ENCODE peak calls at places on chromosomes 3 and 15, in nine cellular contexts. S is stimulated activated CD4-positive, alpha-beta T cell treated with anti-CD3 and anti-CD28 coated beads, Interleukin-4, amount 100 ng/mL, for 1 hour; A is IMR-90; E is ovary; N is SK-MEL-5; B is stimulated activated CD8-positive, alpha-beta memory T cell treated with anti-CD3 and anti-CD28 coated beads, Interleukin-7, amount 100 ng/mL, for 4 hours; W is NCI-H526; V is upper lobe of left lung; C is HT1080. K is an unnamed sample.

GRCh38 chr3:195544634-195545033 is 1.5 kb upstream of the PPP1R2 start:
- DNase-seq in S (no peak), A (no peak), E (peak), N (no peak), B (no peak), W (no peak), V (no peak), C (no peak), K (peak)

GRCh38 chr3:100254168-100254777 is 6.5 kb upstream of the TBC1D23 start:
- DNase-seq in S (peak), A (peak), E (peak), N (peak), B (no peak), W (peak), V (peak), C (peak), K (peak)

GRCh38 chr15:29631076-29632070 is 190.9 kb downstream of the TJP1 start:
- DNase-seq in S (no peak), A (no peak), E (no peak), N (no peak), B (no peak), W (no peak), V (peak), C (no peak), K (no peak)

GRCh38 chr15:48833526-48833925 is 22.7 kb upstream of the CEP152 start:
- DNase-seq in S (no peak), A (no peak), E (no peak), N (peak), B (no peak), W (no peak), V (no peak), C (no peak), K (no peak)

GRCh38 chr3:55367396-55367795 is 119.7 kb downstream of the WNT5A start:
- DNase-seq in S (no peak), A (no peak), E (no peak), N (no peak), B (no peak), W (no peak), V (no peak), C (no peak), K (no peak)

GRCh38 chr15:85527907-85528306 is 147.5 kb downstream of the AKAP13 start:
- DNase-seq in S (no peak), A (peak), E (no peak), N (peak), B (no peak), W (no peak), V (no peak), C (peak), K (peak)

GRCh38 chr3:38281895-38282686 is at the start of gene SLC22A14:
- DNase-seq in S (no peak), A (no peak), E (no peak), N (peak), B (no peak), W (no peak), V (no peak), C (no peak), K (no peak)

GRCh38 chr15:92000709-92001108 is 147.2 kb downstream of the SLCO3A1 start:
- DNase-seq in S (no peak), A (no peak), E (no peak), N (no peak), B (no peak), W (no peak), V (no peak), C (no peak), K (no peak)

GRCh38 chr3:105915524-105915923 is 46.7 kb upstream of the CBLB start:
- DNase-seq in S (no peak), A (no peak), E (no peak), N (no peak), B (no peak), W (no peak), V (no peak), C (peak), K (peak)

GRCh38 chr3:195385526-195385925 is 57.3 kb downstream of the ACAP2 start:
- DNase-seq in S (no peak), A (peak), E (no peak), N (peak), B (no peak), W (no peak), V (no peak), C (peak), K (peak)

GRCh38 chr3:174812172-174812862 is 46.8 kb upstream of the NAALADL2 start:
- DNase-seq in S (no peak), A (peak), E (no peak), N (no peak), B (no peak), W (no peak), V (no peak), C (no peak), K (no peak)

GRCh38 chr3:66555214-66555844 is 54.5 kb upstream of the LRIG1 start:
- DNase-seq in S (no peak), A (no peak), E (no peak), N (no peak), B (no peak), W (no peak), V (no peak), C (no peak), K (no peak)

GRCh38 chr3:59425371-59425770 is 375.5 kb upstream of the CFAP20DC start:
- DNase-seq in S (no peak), A (peak), E (no peak), N (no peak), B (no peak), W (no peak), V (no peak), C (peak), K (no peak)

GRCh38 chr15:38895326-38896282 is 331.0 kb upstream of the RASGRP1 start:
- DNase-seq in S (no peak), A (peak), E (no peak), N (no peak), B (no peak), W (no peak), V (no peak), C (peak), K (peak)

GRCh38 chr3:88180398-88180999 is 30.7 kb downstream of the C3orf38 start:
- DNase-seq in S (no peak), A (peak), E (no peak), N (peak), B (no peak), W (no peak), V (no peak), C (peak), K (peak)

GRCh38 chr3:189184566-189184965 is 12.8 kb downstream of the TPRG1 start:
- DNase-seq in S (no peak), A (no peak), E (no peak), N (no peak), B (no peak), W (no peak), V (no peak), C (no peak), K (no peak)

GRCh38 chr3:55704521-55704920 is 217.4 kb upstream of the WNT5A start:
- DNase-seq in S (no peak), A (peak), E (no peak), N (no peak), B (no peak), W (no peak), V (no peak), C (peak), K (no peak)

GRCh38 chr15:57285386-57285785 is 90.9 kb upstream of the CGNL1 start:
- DNase-seq in S (no peak), A (no peak), E (no peak), N (no peak), B (no peak), W (no peak), V (no peak), C (no peak), K (no peak)

GRCh38 chr3:13457593-13457992 is 22.5 kb upstream of the HDAC11 start:
- DNase-seq in S (no peak), A (no peak), E (no peak), N (no peak), B (no peak), W (no peak), V (no peak), C (no peak), K (no peak)

GRCh38 chr15:77795446-77795845 is 162.7 kb upstream of the LINGO1 start:
- DNase-seq in S (no peak), A (no peak), E (no peak), N (no peak), B (no peak), W (no peak), V (no peak), C (no peak), K (no peak)

GRCh38 chr3:62242846-62243245 is 130.5 kb downstream of the FEZF2 start:
- DNase-seq in S (no peak), A (no peak), E (no peak), N (no peak), B (no peak), W (no peak), V (no peak), C (no peak), K (no peak)

GRCh38 chr3:141335531-141336042 is 32.7 kb upstream of the ZBTB38 start:
- DNase-seq in S (no peak), A (peak), E (no peak), N (no peak), B (no peak), W (no peak), V (no peak), C (no peak), K (no peak)

GRCh38 chr15:77667351-77667750 is 34.6 kb upstream of the LINGO1 start:
- DNase-seq in S (no peak), A (no peak), E (no peak), N (no peak), B (no peak), W (no peak), V (no peak), C (no peak), K (no peak)

GRCh38 chr3:127803619-127804018 is 18.7 kb downstream of the MGLL start:
- DNase-seq in S (no peak), A (peak), E (no peak), N (no peak), B (no peak), W (no peak), V (no peak), C (peak), K (peak)

GRCh38 chr3:5388091-5388490 is 200.6 kb downstream of the EDEM1 start:
- DNase-seq in S (no peak), A (no peak), E (no peak), N (no peak), B (no peak), W (no peak), V (no peak), C (no peak), K (no peak)

GRCh38 chr3:126678691-126679317 is 23.9 kb upstream of the TXNRD3 start:
- DNase-seq in S (no peak), A (no peak), E (no peak), N (no peak), B (no peak), W (peak), V (peak), C (no peak), K (peak)

GRCh38 chr3:162082516-162082915 is 585.9 kb downstream of the OTOL1 start:
- DNase-seq in S (no peak), A (no peak), E (no peak), N (no peak), B (no peak), W (no peak), V (no peak), C (no peak), K (no peak)

GRCh38 chr3:179729981-179730380 is 77.1 kb downstream of the USP13 start:
- DNase-seq in S (no peak), A (no peak), E (no peak), N (no peak), B (no peak), W (no peak), V (no peak), C (no peak), K (no peak)

GRCh38 chr15:85412956-85413854 is 32.8 kb downstream of the AKAP13 start:
- DNase-seq in S (peak), A (peak), E (peak), N (peak), B (peak), W (no peak), V (peak), C (peak), K (peak)

GRCh38 chr15:67067930-67068542 is 2.6 kb downstream of the SMAD3 start:
- DNase-seq in S (no peak), A (peak), E (no peak), N (no peak), B (no peak), W (no peak), V (no peak), C (peak), K (no peak)

GRCh38 chr3:190616627-190617026 is 102.7 kb downstream of the IL1RAP start:
- DNase-seq in S (no peak), A (no peak), E (no peak), N (no peak), B (no peak), W (no peak), V (no peak), C (no peak), K (no peak)

GRCh38 chr3:140529096-140529495 is 148.8 kb upstream of the TRIM42 start:
- DNase-seq in S (no peak), A (peak), E (no peak), N (no peak), B (no peak), W (no peak), V (no peak), C (peak), K (no peak)

GRCh38 chr15:100247228-100248225 is 94.2 kb downstream of the ADAMTS17 start:
- DNase-seq in S (no peak), A (no peak), E (peak), N (no peak), B (no peak), W (no peak), V (peak), C (no peak), K (no peak)

GRCh38 chr3:66139415-66139814 is 81.4 kb upstream of the SLC25A26 start:
- DNase-seq in S (no peak), A (peak), E (no peak), N (no peak), B (no peak), W (no peak), V (no peak), C (no peak), K (no peak)

GRCh38 chr3:129560931-129561594 is 18.1 kb downstream of the H1-8 start:
- DNase-seq in S (no peak), A (peak), E (peak), N (no peak), B (no peak), W (no peak), V (peak), C (no peak), K (peak)

GRCh38 chr15:41501191-41501917 is 7.7 kb downstream of the ITPKA start:
- DNase-seq in S (peak), A (peak), E (no peak), N (no peak), B (no peak), W (no peak), V (no peak), C (no peak), K (peak)

K was measured in dermis blood vessel endothelial cell.